ENCODE peak calls at places on chromosomes 11 and 22, in four cellular contexts. R is activated CD4-positive, CD25-positive, alpha-beta regulatory T cell treated with anti-CD3 and anti-CD28 coated beads, Interleukin-2, amount 50 U/mL, for 16 hours; Z is stimulated activated CD4-positive, alpha-beta T cell treated with anti-CD3 and anti-CD28 coated beads, Interleukin-2, amount 100 ng/mL, for 48 hours; C is cardiac muscle cell. H is an unnamed sample.
A peak's percentile ranks its signal among the peaks of the same experiment; 100 is the strongest.

GRCh38 chr11:104531894-104532293 is 366.4 kb downstream of the CASP12 start:
- DNase-seq in Z (no peak), C (no peak), R (no peak), H (no peak)

GRCh38 chr11:114564836-114565235 is 5.2 kb upstream of the NXPE1 start:
- DNase-seq in R (no peak), Z (no peak), C (peak; percentile 34), H (no peak)

GRCh38 chr11:61552108-61552635 is 28.7 kb downstream of the SYT7 start:
- DNase-seq in R (no peak), C (no peak), Z (no peak), H (no peak)

GRCh38 chr22:45731041-45731797 is 59.6 kb downstream of the ATXN10 start:
- DNase-seq in C (peak; percentile 40), Z (no peak), R (no peak), H (no peak)

GRCh38 chr22:43292633-43293025 is 50.5 kb downstream of the SCUBE1 start:
- DNase-seq in C (no peak), R (no peak), Z (no peak), H (no peak)

GRCh38 chr11:13101836-13102574 is 92.9 kb downstream of the RASSF10 start:
- DNase-seq in R (no peak), C (no peak), Z (no peak), H (no peak)

GRCh38 chr11:15955595-15955994 is 400.8 kb downstream of the SOX6 start:
- DNase-seq in C (no peak), R (no peak), Z (no peak), H (no peak)

GRCh38 chr11:47225552-47226137 is 10.9 kb downstream of the DDB2 start:
- DNase-seq in Z (no peak), R (no peak), C (no peak), H (no peak)

GRCh38 chr11:122696662-122697061 is 41.1 kb downstream of the UBASH3B start:
- DNase-seq in Z (peak; percentile 55), C (no peak), R (peak; percentile 50), H (peak; percentile 41)

GRCh38 chr11:134393638-134394037 is 18.4 kb downstream of the B3GAT1 start:
- DNase-seq in Z (no peak), R (no peak), C (no peak), H (no peak)

GRCh38 chr11:6962141-6962540 is 35.9 kb downstream of the ZNF215 start:
- DNase-seq in R (no peak), Z (no peak), C (peak; percentile 2), H (no peak)

GRCh38 chr11:67466962-67467771 is 1.9 kb downstream of the TMEM134 start:
- DNase-seq in C (no peak), R (no peak), Z (no peak), H (no peak)

GRCh38 chr22:35102663-35103062 is 36.7 kb downstream of the ISX start:
- DNase-seq in C (peak; percentile 4), R (no peak), Z (no peak), H (no peak)

GRCh38 chr11:63666874-63667273 is 4.3 kb downstream of the ATL3 start:
- DNase-seq in Z (no peak), C (peak; percentile 70), R (no peak), H (no peak)